ENCODE peak calls at places on chromosomes 2 and 18, in six cellular contexts. A, G, T, D, R and Q are unnamed samples. For H3K27me3, the result is how much of the 10 kb centered on the place peaks cover.

GRCh38 chr2:240876475-240877251 is 8.0 kb downstream of the AGXT start:
- DNase-seq in A (no peak), G (no peak), T (no peak), D (no peak), R (no peak), Q (no peak)

GRCh38 chr2:26982102-26982742 is 11.8 kb downstream of the MAPRE3 start:
- DNase-seq in A (peak), G (peak), T (peak), D (peak), R (peak), Q (peak)

GRCh38 chr2:9179572-9180201 is 26.9 kb upstream of the ASAP2 start:
- DNase-seq in A (no peak), G (no peak), T (peak), D (no peak), R (peak), Q (peak)

GRCh38 chr18:8188196-8188595 is 421.0 kb upstream of the RAB12 start:
- DNase-seq in A (no peak), G (no peak), T (no peak), D (no peak), R (peak), Q (peak)

GRCh38 chr2:9779572-9780264 is 63.6 kb upstream of the TAF1B start:
- DNase-seq in A (peak), G (peak), T (no peak), D (no peak), R (no peak), Q (no peak)

GRCh38 chr2:68796306-68796905 is 61.8 kb downstream of the ARHGAP25 start:
- DNase-seq in A (peak), G (no peak), T (no peak), D (no peak), R (peak), Q (no peak)

GRCh38 chr2:24404582-24404981 is 44.2 kb upstream of the ITSN2 start:
- DNase-seq in A (no peak), G (no peak), T (no peak), D (no peak), R (peak), Q (no peak)

GRCh38 chr2:197672494-197672893 is 2.9 kb downstream of the RFTN2 start:
- DNase-seq in A (no peak), G (no peak), T (no peak), D (no peak), R (no peak), Q (no peak)

GRCh38 chr2:240818543-240819403 is 1.2 kb downstream of the KIF1A start:
- DNase-seq in A (no peak), G (no peak), T (no peak), D (peak), R (no peak), Q (no peak)

GRCh38 chr2:65604246-65604645 is 171.8 kb upstream of the SPRED2 start:
- DNase-seq in A (no peak), G (no peak), T (no peak), D (no peak), R (peak), Q (peak)

GRCh38 chr18:77815666-77816338 is 566.2 kb downstream of the GALR1 start:
- DNase-seq in A (no peak), G (no peak), T (no peak), D (no peak), R (no peak), Q (no peak)

GRCh38 chr2:12199661-12200258 is 453.3 kb downstream of the LPIN1 start:
- DNase-seq in A (no peak), G (no peak), T (no peak), D (no peak), R (no peak), Q (no peak)

GRCh38 chr2:151975460-151976414 is 123.1 kb downstream of the CACNB4 start:
- DNase-seq in A (no peak), G (no peak), T (no peak), D (no peak), R (no peak), Q (no peak)

GRCh38 chr18:26293982-26294381 is 67.7 kb downstream of the TAF4B start:
- DNase-seq in A (no peak), G (no peak), T (no peak), D (no peak), R (no peak), Q (no peak)

GRCh38 chr2:237533668-237534138 is 32.7 kb upstream of the PRLH start:
- DNase-seq in A (no peak), G (no peak), T (no peak), D (no peak), R (no peak), Q (peak)

GRCh38 chr18:33630476-33630875 is 52.5 kb downstream of the ASXL3 start:
- DNase-seq in A (no peak), G (no peak), T (no peak), D (no peak), R (no peak), Q (no peak)

GRCh38 chr2:166494140-166494544 is at the start of gene SCN7A:
- DNase-seq in A (no peak), G (peak), T (no peak), D (peak), R (peak), Q (peak)

GRCh38 chr2:42021490-42021889 is 26.3 kb upstream of the PKDCC start:
- DNase-seq in A (no peak), G (no peak), T (no peak), D (no peak), R (peak), Q (peak)

GRCh38 chr18:35514283-35514682 is 16.5 kb upstream of the INO80C start:
- DNase-seq in A (no peak), G (no peak), T (no peak), D (no peak), R (no peak), Q (no peak)

GRCh38 chr18:78196280-78196679 is 783.3 kb upstream of the SALL3 start:
- DNase-seq in A (no peak), G (no peak), T (no peak), D (no peak), R (no peak), Q (no peak)

GRCh38 chr2:217672472-217672871 is 330.3 kb downstream of the TNS1 start:
- DNase-seq in A (no peak), G (no peak), T (no peak), D (no peak), R (no peak), Q (no peak)

GRCh38 chr2:133755515-133756311 is 187.4 kb upstream of the NCKAP5 start:
- DNase-seq in A (no peak), G (no peak), T (no peak), D (no peak), R (peak), Q (peak)

GRCh38 chr2:174254267-174254666 is 5.9 kb upstream of the OLA1 start:
- DNase-seq in A (no peak), G (no peak), T (no peak), D (no peak), R (no peak), Q (no peak)

GRCh38 chr2:111678651-111679050 is 205.3 kb downstream of the ANAPC1 start:
- DNase-seq in A (no peak), G (no peak), T (no peak), D (no peak), R (peak), Q (no peak)

GRCh38 chr2:714005-714741 is 37.0 kb upstream of the TMEM18 start:
- DNase-seq in A (no peak), G (peak), T (peak), D (peak), R (peak), Q (peak)

GRCh38 chr18:9673296-9674251 is 34.5 kb upstream of the RAB31 start:
- DNase-seq in A (peak), G (peak), T (peak), D (peak), R (peak), Q (peak)

GRCh38 chr18:67665266-67665665 is 148.7 kb upstream of the DSEL start:
- DNase-seq in A (no peak), G (no peak), T (no peak), D (no peak), R (peak), Q (peak)

GRCh38 chr2:26696352-26696816 is 3.9 kb downstream of the KCNK3 start:
- DNase-seq in A (no peak), G (no peak), T (peak), D (peak), R (peak), Q (peak)

GRCh38 chr2:196565106-196565505 is 74.4 kb upstream of the CCDC150 start:
- DNase-seq in A (no peak), G (no peak), T (no peak), D (no peak), R (no peak), Q (no peak)

GRCh38 chr18:11553098-11553940 is 56.1 kb upstream of the SLC35G4 start:
- DNase-seq in A (peak), G (no peak), T (peak), D (peak), R (peak), Q (peak)

GRCh38 chr2:226661789-226662545 is 137.7 kb downstream of the IRS1 start:
- DNase-seq in A (no peak), G (no peak), T (peak), D (no peak), R (peak), Q (peak)

GRCh38 chr2:53970898-53971681 is at the start of gene PSME4:
- DNase-seq in A (peak), G (peak), T (peak), D (peak), R (peak), Q (peak)

GRCh38 chr2:196836440-196836839 is 27.3 kb upstream of the C2orf66 start:
- DNase-seq in A (no peak), G (no peak), T (no peak), D (no peak), R (peak), Q (no peak)

GRCh38 chr2:230881840-230882239 is 17.1 kb downstream of the ITM2C start:
- DNase-seq in A (no peak), G (no peak), T (no peak), D (no peak), R (no peak), Q (no peak)

GRCh38 chr2:16821696-16822095 is 156.1 kb upstream of the CYRIA start:
- DNase-seq in A (no peak), G (no peak), T (no peak), D (no peak), R (no peak), Q (no peak)

GRCh38 chr18:37247499-37248161 is 318.0 kb downstream of the CELF4 start:
- DNase-seq in A (no peak), G (no peak), T (no peak), D (no peak), R (no peak), Q (no peak)

GRCh38 chr2:213317929-213318328 is 33.7 kb downstream of the SPAG16 start:
- DNase-seq in A (no peak), G (no peak), T (no peak), D (no peak), R (peak), Q (peak)

GRCh38 chr2:74498500-74499268 is 719 bp downstream of the LBX2 start:
- DNase-seq in A (peak), G (no peak), T (no peak), D (peak), R (no peak), Q (no peak)

GRCh38 chr2:74499940-74500577 is 656 bp upstream of the LBX2 start:
- DNase-seq in A (no peak), G (no peak), T (no peak), D (no peak), R (no peak), Q (no peak)

GRCh38 chr2:74496997-74497776 is 2.2 kb downstream of the LBX2 start:
- DNase-seq in A (no peak), G (no peak), T (no peak), D (no peak), R (no peak), Q (no peak)

GRCh38 chr2:74499269-74499939 is at the start of gene LBX2:
- DNase-seq in A (no peak), G (no peak), T (no peak), D (peak), R (no peak), Q (no peak)

DNA sequence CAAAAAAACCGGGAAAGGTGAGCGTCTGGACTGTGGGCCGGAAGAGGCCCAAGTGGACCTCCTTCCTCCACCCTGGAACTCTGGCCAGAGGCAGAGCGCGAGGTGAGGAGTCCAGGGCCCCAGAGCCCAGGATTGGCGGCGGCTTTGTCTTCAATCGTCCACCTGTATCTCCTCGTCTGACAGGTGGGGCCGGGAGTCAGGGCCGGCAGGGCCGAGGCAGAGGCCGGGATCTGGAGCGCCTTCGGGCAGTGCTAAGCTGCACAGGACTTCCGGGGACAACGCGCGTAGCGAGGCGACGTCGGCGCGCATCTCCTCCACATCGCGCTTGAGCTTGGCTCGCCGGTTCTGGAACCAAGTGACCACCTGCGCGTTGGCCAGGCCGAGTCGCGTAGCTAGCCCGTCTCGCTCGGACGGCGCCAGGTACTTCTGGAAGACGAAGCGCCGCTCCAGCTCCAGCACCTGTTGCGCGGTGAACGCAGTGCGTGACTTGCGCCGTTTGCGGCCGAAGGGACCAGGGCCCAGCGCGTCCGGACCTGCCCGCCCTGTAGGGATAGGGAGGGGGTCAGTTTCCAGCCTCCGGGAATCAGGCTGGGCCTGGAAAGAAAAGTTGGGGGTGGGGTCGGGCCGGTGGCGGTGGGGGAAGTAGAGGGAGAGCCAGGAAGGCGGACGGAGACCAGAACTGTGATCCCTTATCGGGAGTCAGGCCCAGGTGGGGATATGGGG is 1.5 kb downstream of the LBX2 start:
- DNase-seq in A (no peak), G (no peak), T (no peak), D (peak), R (no peak), Q (no peak)
- H3K27me3 ChIP-seq in A (under half), G (under half), T (under half), D (half or more), R (under half), Q (under half)

GRCh38 chr2:148240838-148241237 is 219.9 kb downstream of the MBD5 start:
- DNase-seq in A (no peak), G (no peak), T (no peak), D (no peak), R (no peak), Q (no peak)

GRCh38 chr2:148244593-148245292 is 223.9 kb downstream of the MBD5 start:
- DNase-seq in A (no peak), G (no peak), T (no peak), D (no peak), R (peak), Q (peak)
- H3K27ac ChIP-seq in A (no peak), G (no peak), T (no peak), D (no peak), R (peak), Q (no peak)

GRCh38 chr2:118854507-118855300 is 7.3 kb upstream of the EN1 start:
- DNase-seq in A (no peak), G (no peak), T (no peak), D (no peak), R (no peak), Q (no peak)

GRCh38 chr2:118852605-118853128 is 5.2 kb upstream of the EN1 start:
- DNase-seq in A (no peak), G (no peak), T (no peak), D (no peak), R (no peak), Q (no peak)

GRCh38 chr2:118855451-118856279 is 8.2 kb upstream of the EN1 start:
- DNase-seq in A (peak), G (peak), T (peak), D (peak), R (peak), Q (peak)

GRCh38 chr2:118853129-118853640 is 5.7 kb upstream of the EN1 start:
- DNase-seq in A (no peak), G (no peak), T (no peak), D (no peak), R (no peak), Q (no peak)

GRCh38 chr2:118853647-118854367 is 6.4 kb upstream of the EN1 start:
- DNase-seq in A (no peak), G (no peak), T (no peak), D (no peak), R (no peak), Q (no peak)
- H3K27me3 ChIP-seq in A (half or more), G (under half), T (under half), D (half or more), R (half or more), Q (half or more)

GRCh38 chr18:74933930-74934329 is 275.0 kb downstream of the PTGR3 start:
- DNase-seq in A (no peak), G (no peak), T (no peak), D (no peak), R (no peak), Q (no peak)
- H3K27ac ChIP-seq in A (no peak), G (no peak), T (no peak), D (no peak), R (no peak), Q (no peak)

GRCh38 chr2:172090947-172091625 is 5.8 kb downstream of the DLX1 start:
- DNase-seq in A (no peak), G (no peak), T (no peak), D (no peak), R (no peak), Q (no peak)
- H3K27me3 ChIP-seq in A (half or more), G (under half), T (under half), D (half or more), R (half or more), Q (half or more)

GRCh38 chr2:43345391-43345813 is 119.0 kb upstream of the ZFP36L2 start:
- DNase-seq in A (no peak), G (no peak), T (no peak), D (peak), R (no peak), Q (no peak)

GRCh38 chr2:43344911-43345373 is 118.5 kb upstream of the ZFP36L2 start:
- DNase-seq in A (no peak), G (no peak), T (no peak), D (no peak), R (peak), Q (no peak)

GRCh38 chr2:43346619-43347018 is 120.2 kb upstream of the ZFP36L2 start:
- DNase-seq in A (no peak), G (no peak), T (no peak), D (no peak), R (no peak), Q (no peak)

GRCh38 chr2:43347751-43348150 is 121.3 kb upstream of the ZFP36L2 start:
- DNase-seq in A (no peak), G (no peak), T (no peak), D (peak), R (no peak), Q (no peak)

DNA sequence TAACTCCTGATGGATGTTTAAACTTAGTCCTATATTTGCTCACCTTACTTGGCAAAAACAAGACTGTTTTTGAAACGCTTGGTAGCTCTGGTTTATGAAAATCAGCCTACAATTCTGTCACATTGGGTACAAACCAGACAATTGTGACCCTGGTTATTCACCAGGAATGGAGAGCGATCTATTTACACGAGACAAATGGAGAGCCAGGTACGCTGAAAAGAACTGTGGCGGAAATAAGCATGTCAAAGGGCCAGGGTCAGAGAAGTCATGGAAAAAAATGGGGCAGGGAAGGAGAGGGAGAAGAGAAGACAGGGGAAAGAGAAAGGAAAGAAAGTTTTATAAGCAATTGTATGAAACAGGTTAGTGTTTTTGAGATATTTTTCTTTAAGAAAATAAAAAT is 119.5 kb upstream of the ZFP36L2 start:
- DNase-seq in A (no peak), G (no peak), T (no peak), D (no peak), R (no peak), Q (no peak)
- H3K27ac ChIP-seq in A (no peak), G (peak), T (no peak), D (peak), R (no peak), Q (no peak)